ENCODE peak calls at places on chromosomes 7 and 10, in four cellular contexts. R, T, F and U are unnamed samples.
A peak's percentile ranks its signal among the peaks of the same experiment; 100 is the strongest.

GRCh38 chr10:71247306-71247705 is 34.9 kb downstream of the UNC5B start:
- DNase-seq in F (no peak), T (no peak), R (no peak), U (no peak)

GRCh38 chr7:2758673-2759603 is 70.9 kb downstream of the AMZ1 start:
- DNase-seq in R (peak; percentile 39), T (no peak), F (no peak), U (no peak)

GRCh38 chr7:29888006-29888405 is 81.7 kb downstream of the WIPF3 start:
- DNase-seq in F (no peak), R (no peak), T (no peak), U (no peak)

GRCh38 chr7:155947051-155947450 is 134.8 kb upstream of the SHH start:
- DNase-seq in F (no peak), R (no peak), T (no peak), U (peak; percentile 29)

GRCh38 chr7:82789883-82790609 is 346.5 kb upstream of the CACNA2D1 start:
- DNase-seq in F (no peak), R (no peak), T (no peak), U (no peak)

GRCh38 chr10:129631870-129632623 is 165.0 kb downstream of the MGMT start:
- DNase-seq in R (no peak), T (no peak), F (no peak), U (no peak)

GRCh38 chr10:97761331-97761865 is 10.4 kb downstream of the SFRP5 start:
- DNase-seq in R (no peak), F (no peak), T (no peak), U (no peak)

GRCh38 chr10:77111611-77112550 is 525.7 kb downstream of the KCNMA1 start:
- DNase-seq in F (peak; percentile 60), T (peak; percentile 67), R (peak; percentile 56), U (peak; percentile 76)

GRCh38 chr10:92848037-92848440 is 281 bp upstream of the EXOC6 start:
- DNase-seq in R (no peak), T (peak; percentile 82), F (no peak), U (no peak)

GRCh38 chr10:97117372-97117771 is 68.4 kb downstream of the SLIT1 start:
- DNase-seq in T (peak; percentile 13), R (no peak), F (no peak), U (peak; percentile 42)

GRCh38 chr7:122756860-122757259 is 54.1 kb upstream of the RNF148 start:
- DNase-seq in T (no peak), F (peak; percentile 82), R (no peak), U (no peak)

GRCh38 chr7:149815661-149816266 is 22.4 kb upstream of the ZNF862 start:
- DNase-seq in T (no peak), R (no peak), F (no peak), U (no peak)

GRCh38 chr10:95391570-95392249 is 100.9 kb upstream of the PDLIM1 start:
- DNase-seq in T (peak; percentile 16), R (no peak), F (no peak), U (peak; percentile 8)

GRCh38 chr10:78523453-78523852 is 489.8 kb downstream of the RPS24 start:
- DNase-seq in T (no peak), R (no peak), F (peak; percentile 66), U (no peak)

GRCh38 chr7:1911571-1911970 is 241.5 kb downstream of the ELFN1 start:
- DNase-seq in R (no peak), F (no peak), T (no peak), U (no peak)

GRCh38 chr7:15068324-15068723 is 165.8 kb upstream of the DGKB start:
- DNase-seq in F (no peak), R (no peak), T (no peak), U (no peak)

GRCh38 chr10:9992656-9993055 is 1025.0 kb upstream of the CELF2 start:
- DNase-seq in F (no peak), T (no peak), R (no peak), U (no peak)

GRCh38 chr7:155645652-155646051 is 1.2 kb downstream of the RBM33 start:
- DNase-seq in R (no peak), T (no peak), F (no peak), U (no peak)

GRCh38 chr10:91709394-91709798 is 76.5 kb upstream of the PPP1R3C start:
- DNase-seq in R (no peak), T (no peak), F (no peak), U (no peak)

GRCh38 chr7:31000161-31000693 is 36.5 kb downstream of the GHRHR start:
- DNase-seq in T (no peak), F (no peak), R (no peak), U (no peak)

GRCh38 chr10:102997998-102998397 is 79.9 kb downstream of the CNNM2 start:
- DNase-seq in F (peak; percentile 65), R (no peak), T (no peak), U (no peak)

GRCh38 chr7:140060788-140061606 is 1.8 kb downstream of the PARP12 start:
- DNase-seq in F (no peak), T (no peak), R (peak; percentile 41), U (no peak)

GRCh38 chr10:47152861-47153349 is 147.1 kb upstream of the GDF10 start:
- DNase-seq in R (no peak), F (no peak), T (peak; percentile 36), U (peak; percentile 14)

GRCh38 chr7:10789170-10789569 is 184.5 kb upstream of the PHF14 start:
- DNase-seq in T (no peak), R (no peak), F (no peak), U (peak; percentile 33)

GRCh38 chr10:89466599-89467035 is 52.2 kb downstream of the IFIT5 start:
- DNase-seq in R (no peak), F (peak; percentile 18), T (no peak), U (peak; percentile 53)

GRCh38 chr7:128122577-128123290 is 91.5 kb upstream of the LRRC4 start:
- DNase-seq in R (no peak), F (no peak), T (no peak), U (no peak)

GRCh38 chr10:30812018-30812851 is 182.7 kb upstream of the LYZL2 start:
- DNase-seq in R (no peak), T (no peak), F (no peak), U (no peak)

GRCh38 chr7:69859342-69859741 is 261.1 kb downstream of the AUTS2 start:
- DNase-seq in T (no peak), R (no peak), F (no peak), U (no peak)

GRCh38 chr10:5817322-5818047 is 4.3 kb upstream of the GDI2 start:
- DNase-seq in F (peak; percentile 60), R (no peak), T (no peak), U (no peak)

GRCh38 chr10:78491812-78492211 is 458.1 kb downstream of the RPS24 start:
- DNase-seq in F (no peak), T (no peak), R (no peak), U (no peak)

GRCh38 chr10:76296885-76297775 is 865.7 kb downstream of the LRMDA start:
- DNase-seq in R (no peak), T (no peak), F (no peak), U (no peak)

GRCh38 chr7:37557810-37558209 is 109.1 kb upstream of the ELMO1 start:
- DNase-seq in F (no peak), T (no peak), R (no peak), U (no peak)
- TF ChIP-seq JUN in F (no peak), T (no peak), R (no peak), U (no peak)

GRCh38 chr10:88385601-88386203 is 197.4 kb downstream of the RNLS start:
- DNase-seq in R (no peak), T (no peak), F (peak; percentile 27), U (peak; percentile 41)

GRCh38 chr10:88382699-88383098 is 200.4 kb downstream of the RNLS start:
- DNase-seq in R (no peak), T (no peak), F (no peak), U (no peak)

GRCh38 chr10:88389456-88389855 is 193.7 kb downstream of the RNLS start:
- DNase-seq in F (peak; percentile 15), T (no peak), R (no peak), U (peak; percentile 49)

GRCh38 chr10:88386878-88387773 is 196.0 kb downstream of the RNLS start:
- DNase-seq in R (no peak), T (no peak), F (peak; percentile 50), U (peak; percentile 73)

GRCh38 chr10:88386204-88386877 is 196.8 kb downstream of the RNLS start:
- DNase-seq in T (no peak), R (no peak), F (peak; percentile 53), U (peak; percentile 15)
- TF ChIP-seq POLR2A in T (no peak), R (no peak), F (no peak), U (no peak)

DNA sequence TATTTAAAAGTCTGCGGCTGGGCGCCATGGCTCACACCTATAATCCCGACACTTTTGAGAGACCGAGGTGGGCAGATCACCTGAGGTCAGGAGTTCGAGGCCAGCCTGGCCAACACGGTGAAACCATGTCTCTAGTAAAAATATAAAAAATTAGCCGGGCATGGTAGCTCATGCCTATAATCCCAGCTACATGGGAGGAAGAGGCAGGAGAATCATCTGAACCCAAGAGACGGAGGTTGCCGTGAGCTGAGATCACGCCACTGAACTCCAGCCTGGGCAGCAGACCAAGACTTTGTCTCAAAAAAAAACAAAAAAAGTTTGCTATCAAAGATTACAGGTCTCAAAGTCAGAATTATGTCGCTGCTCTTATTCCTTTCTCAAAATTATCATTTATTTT is 55.5 kb downstream of the HIBADH start:
- DNase-seq in F (no peak), R (no peak), T (no peak), U (no peak)
- TF ChIP-seq JUN in F (no peak), R (no peak), T (no peak), U (no peak)

GRCh38 chr10:132395704-132396494 is 1.1 kb upstream of the PWWP2B start:
- DNase-seq in F (peak; percentile 62), T (peak; percentile 43), R (peak; percentile 86), U (peak; percentile 40)
- TF ChIP-seq POLR2A in F (peak; percentile 53), T (no peak), R (no peak), U (no peak)

DNA sequence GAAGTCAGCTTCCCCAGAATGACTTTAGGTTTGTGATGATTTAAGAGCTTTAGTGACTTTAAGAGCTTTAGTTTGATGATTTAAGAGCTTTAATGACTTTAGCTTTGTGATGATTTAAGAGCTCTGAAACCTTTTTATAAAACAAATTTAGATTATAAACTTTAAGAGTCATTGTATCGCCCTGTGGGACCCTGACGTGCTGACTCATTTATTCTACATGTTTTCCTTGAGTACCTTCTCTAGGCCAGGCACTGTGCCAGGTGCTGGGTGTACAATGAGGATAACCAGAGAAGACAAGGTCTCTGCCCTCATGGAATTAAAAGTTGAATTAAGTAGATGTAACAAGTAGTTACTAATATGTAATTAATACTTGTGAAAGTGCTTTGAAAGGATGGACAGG is 45.4 kb downstream of the CNNM1 start:
- DNase-seq in R (no peak), T (no peak), F (no peak), U (no peak)
- TF ChIP-seq JUN in R (no peak), T (no peak), F (no peak), U (no peak)

DNA sequence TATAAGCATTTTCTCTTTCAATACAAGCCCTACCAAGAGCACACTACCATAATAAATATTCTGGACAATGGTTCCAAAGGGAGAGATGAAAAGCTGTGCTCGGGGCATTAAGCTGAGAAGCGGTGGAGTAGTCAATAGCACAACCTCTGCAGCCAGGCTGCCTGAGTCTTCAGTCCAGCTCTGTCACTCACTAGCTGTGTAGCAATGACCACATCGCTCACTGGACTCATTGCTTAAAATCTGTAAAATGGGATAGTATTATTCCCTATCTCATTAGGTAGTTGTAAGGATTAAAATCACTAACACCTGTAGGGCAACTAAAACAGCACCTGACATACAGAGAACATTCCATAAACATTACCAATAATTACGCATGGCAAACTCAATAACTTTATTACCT is 199.9 kb upstream of the KLF14 start:
- DNase-seq in F (no peak), R (no peak), T (no peak), U (no peak)
- TF ChIP-seq POLR2A in F (no peak), R (no peak), T (no peak), U (no peak)